ENCODE peak calls at places on chromosome 1, in eight cellular contexts. Q is HTR-8/SVneo; P is erythroblast; W is left colon; A is GF-D8; R is skeletal muscle cell; O is progenitor cell of endocrine pancreas; T is stimulated activated naive B cell treated with anti-CD40 and anti-IgM and Interleukin-4, amounts not matched to agents 10 μg/mL and 1 μg/mL and 100 μg/mL, for 72 hours. K is an unnamed sample.

GRCh38 chr1:34906756-34907155 is 22.7 kb downstream of the DLGAP3 start:
- DNase-seq in R (no peak), A (no peak), P (no peak), W (no peak), O (no peak), Q (no peak), T (no peak), K (no peak)

GRCh38 chr1:7491089-7491817 is 279.8 kb upstream of the VAMP3 start:
- DNase-seq in P (no peak), A (no peak), Q (no peak), T (no peak), W (no peak), O (no peak), R (no peak), K (no peak)

GRCh38 chr1:174153085-174153824 is 6.1 kb upstream of the RABGAP1L start:
- DNase-seq in O (no peak), A (no peak), Q (no peak), W (no peak), T (no peak), P (peak), R (no peak), K (no peak)

GRCh38 chr1:230128569-230129269 is 61.7 kb downstream of the GALNT2 start:
- DNase-seq in W (no peak), R (no peak), A (no peak), Q (no peak), P (peak), T (no peak), O (no peak), K (no peak)

GRCh38 chr1:91124290-91124975 is 102.6 kb upstream of the ZNF644 start:
- DNase-seq in O (no peak), R (no peak), W (no peak), T (no peak), P (no peak), A (no peak), Q (no peak), K (peak)

GRCh38 chr1:107683198-107683657 is 281.8 kb downstream of the VAV3 start:
- DNase-seq in O (no peak), W (peak), Q (no peak), R (no peak), A (no peak), P (no peak), T (no peak), K (no peak)

GRCh38 chr1:166905930-166906329 is 29.9 kb upstream of the TADA1 start:
- DNase-seq in O (no peak), T (no peak), Q (no peak), A (no peak), R (peak), W (no peak), P (no peak), K (peak)

GRCh38 chr1:112693821-112694220 is 13.1 kb downstream of the RHOC start:
- DNase-seq in P (no peak), W (no peak), O (no peak), A (no peak), T (no peak), Q (no peak), R (no peak), K (no peak)

GRCh38 chr1:199954701-199955100 is 72.8 kb upstream of the NR5A2 start:
- DNase-seq in R (no peak), O (peak), A (no peak), W (no peak), P (no peak), Q (no peak), T (no peak), K (no peak)

K was measured in myocyte.